ENCODE peak calls at places on chromosome 10, in four cellular contexts. One of them, this sample, is unnamed.

GRCh38 chr10:10364916-10365315 is 652.8 kb upstream of the CELF2 start:
- DNase-seq in hepatic stellate cell: no peak
- DNase-seq in kidney tubule cell: no peak
- DNase-seq in central memory CD4-positive, alpha-beta T cell: no peak
- DNase-seq in this sample: no peak

GRCh38 chr10:30398788-30399187 is 35.2 kb upstream of the MAP3K8 start:
- DNase-seq in central memory CD4-positive, alpha-beta T cell: no peak
- DNase-seq in hepatic stellate cell: no peak
- DNase-seq in kidney tubule cell: no peak
- DNase-seq in this sample: no peak

GRCh38 chr10:28938745-28939144 is 261.4 kb downstream of the BAMBI start:
- DNase-seq in kidney tubule cell: peak
- DNase-seq in hepatic stellate cell: no peak
- DNase-seq in central memory CD4-positive, alpha-beta T cell: no peak
- DNase-seq in this sample: no peak

GRCh38 chr10:97020452-97021400 is 165.0 kb downstream of the SLIT1 start:
- DNase-seq in hepatic stellate cell: peak
- DNase-seq in central memory CD4-positive, alpha-beta T cell: no peak
- DNase-seq in kidney tubule cell: no peak
- DNase-seq in this sample: no peak

GRCh38 chr10:789831-790701 is 100.6 kb upstream of the DIP2C start:
- DNase-seq in kidney tubule cell: no peak
- DNase-seq in hepatic stellate cell: no peak
- DNase-seq in central memory CD4-positive, alpha-beta T cell: no peak
- DNase-seq in this sample: no peak

GRCh38 chr10:132143162-132143561 is 43.6 kb upstream of the DPYSL4 start:
- DNase-seq in kidney tubule cell: no peak
- DNase-seq in hepatic stellate cell: peak
- DNase-seq in central memory CD4-positive, alpha-beta T cell: no peak
- DNase-seq in this sample: no peak

GRCh38 chr10:132650611-132651250 is 113.1 kb downstream of the INPP5A start:
- DNase-seq in kidney tubule cell: no peak
- DNase-seq in central memory CD4-positive, alpha-beta T cell: no peak
- DNase-seq in hepatic stellate cell: no peak
- DNase-seq in this sample: no peak

GRCh38 chr10:80158598-80159127 is 26.1 kb downstream of the PLAC9 start:
- DNase-seq in hepatic stellate cell: peak
- DNase-seq in central memory CD4-positive, alpha-beta T cell: no peak
- DNase-seq in kidney tubule cell: peak
- DNase-seq in this sample: peak

GRCh38 chr10:99593312-99593711 is 26.9 kb downstream of the SLC25A28 start:
- DNase-seq in kidney tubule cell: peak
- DNase-seq in hepatic stellate cell: no peak
- DNase-seq in central memory CD4-positive, alpha-beta T cell: no peak
- DNase-seq in this sample: no peak

GRCh38 chr10:96529634-96530279 is 16.0 kb upstream of the TLL2 start:
- DNase-seq in hepatic stellate cell: no peak
- DNase-seq in kidney tubule cell: no peak
- DNase-seq in central memory CD4-positive, alpha-beta T cell: no peak
- DNase-seq in this sample: no peak

GRCh38 chr10:118798186-118798811 is 43.5 kb upstream of the CACUL1 start:
- DNase-seq in hepatic stellate cell: no peak
- DNase-seq in kidney tubule cell: peak
- DNase-seq in central memory CD4-positive, alpha-beta T cell: no peak
- DNase-seq in this sample: peak

This sample was measured in mammary epithelial cell.